ENCODE peak calls at places on chromosomes 11 and 22, in nine cellular contexts. One of them, this sample, is unnamed.

GRCh38 chr11:65553301-65554001 is 4.7 kb downstream of the LTBP3 start:
- DNase-seq in anterior cingulate cortex: no peak
- DNase-seq in NAMALWA: peak
- DNase-seq in left lung: no peak
- DNase-seq in GDM1: no peak
- DNase-seq in hepatic stellate cell: no peak
- DNase-seq in WTC11: peak
- DNase-seq in LoVo: no peak
- DNase-seq in LHCN-M2: no peak
- DNase-seq in this sample: no peak

GRCh38 chr11:66268953-66269906 is 791 bp downstream of the RAB1B start:
- DNase-seq in anterior cingulate cortex: no peak
- DNase-seq in NAMALWA: peak
- DNase-seq in left lung: peak
- DNase-seq in GDM1: peak
- DNase-seq in hepatic stellate cell: peak
- DNase-seq in WTC11: peak
- DNase-seq in LoVo: peak
- DNase-seq in LHCN-M2: peak
- DNase-seq in this sample: no peak

GRCh38 chr11:37786214-37786755 is 1188.2 kb upstream of the RAG2 start:
- DNase-seq in anterior cingulate cortex: no peak
- DNase-seq in NAMALWA: no peak
- DNase-seq in left lung: no peak
- DNase-seq in GDM1: no peak
- DNase-seq in hepatic stellate cell: no peak
- DNase-seq in WTC11: no peak
- DNase-seq in LoVo: no peak
- DNase-seq in LHCN-M2: peak
- DNase-seq in this sample: no peak

GRCh38 chr11:299951-300735 is 817 bp upstream of the IFITM5 start:
- DNase-seq in anterior cingulate cortex: no peak
- DNase-seq in NAMALWA: no peak
- DNase-seq in left lung: no peak
- DNase-seq in GDM1: no peak
- DNase-seq in hepatic stellate cell: peak
- DNase-seq in WTC11: no peak
- DNase-seq in LoVo: no peak
- DNase-seq in LHCN-M2: peak
- DNase-seq in this sample: no peak

GRCh38 chr11:71456831-71457230 is 3.8 kb downstream of the NADSYN1 start:
- DNase-seq in anterior cingulate cortex: no peak
- DNase-seq in NAMALWA: no peak
- DNase-seq in left lung: no peak
- DNase-seq in GDM1: no peak
- DNase-seq in hepatic stellate cell: no peak
- DNase-seq in WTC11: no peak
- DNase-seq in LoVo: no peak
- DNase-seq in LHCN-M2: no peak
- DNase-seq in this sample: no peak

GRCh38 chr11:1200611-1201191 is 22.2 kb upstream of the MUC5B start:
- DNase-seq in anterior cingulate cortex: no peak
- DNase-seq in NAMALWA: no peak
- DNase-seq in left lung: no peak
- DNase-seq in GDM1: no peak
- DNase-seq in hepatic stellate cell: no peak
- DNase-seq in WTC11: peak
- DNase-seq in LoVo: no peak
- DNase-seq in LHCN-M2: no peak
- DNase-seq in this sample: no peak

GRCh38 chr11:9838961-9839360 is 175.1 kb downstream of the SWAP70 start:
- DNase-seq in anterior cingulate cortex: no peak
- DNase-seq in NAMALWA: no peak
- DNase-seq in left lung: no peak
- DNase-seq in GDM1: no peak
- DNase-seq in hepatic stellate cell: no peak
- DNase-seq in WTC11: no peak
- DNase-seq in LoVo: no peak
- DNase-seq in LHCN-M2: peak
- DNase-seq in this sample: no peak

GRCh38 chr11:12119502-12119901 is 9.1 kb downstream of the MICAL2 start:
- DNase-seq in anterior cingulate cortex: no peak
- DNase-seq in NAMALWA: no peak
- DNase-seq in left lung: no peak
- DNase-seq in GDM1: no peak
- DNase-seq in hepatic stellate cell: no peak
- DNase-seq in WTC11: no peak
- DNase-seq in LoVo: peak
- DNase-seq in LHCN-M2: no peak
- DNase-seq in this sample: no peak

GRCh38 chr22:18068381-18068988 is 9.3 kb upstream of the PEX26 start:
- DNase-seq in anterior cingulate cortex: no peak
- DNase-seq in NAMALWA: no peak
- DNase-seq in left lung: no peak
- DNase-seq in GDM1: no peak
- DNase-seq in hepatic stellate cell: peak
- DNase-seq in WTC11: no peak
- DNase-seq in LoVo: no peak
- DNase-seq in LHCN-M2: peak
- DNase-seq in this sample: no peak

GRCh38 chr11:2531277-2531986 is 86.6 kb downstream of the KCNQ1 start:
- DNase-seq in anterior cingulate cortex: peak
- DNase-seq in NAMALWA: peak
- DNase-seq in left lung: peak
- DNase-seq in GDM1: no peak
- DNase-seq in hepatic stellate cell: peak
- DNase-seq in WTC11: peak
- DNase-seq in LoVo: peak
- DNase-seq in LHCN-M2: peak
- DNase-seq in this sample: peak

GRCh38 chr11:115317428-115318185 is 186.6 kb downstream of the CADM1 start:
- DNase-seq in anterior cingulate cortex: no peak
- DNase-seq in NAMALWA: no peak
- DNase-seq in left lung: no peak
- DNase-seq in GDM1: no peak
- DNase-seq in hepatic stellate cell: no peak
- DNase-seq in WTC11: no peak
- DNase-seq in LoVo: no peak
- DNase-seq in LHCN-M2: peak
- DNase-seq in this sample: no peak

GRCh38 chr11:85810521-85810870 is 445 bp downstream of the SYTL2 start:
- DNase-seq in anterior cingulate cortex: no peak
- DNase-seq in NAMALWA: no peak
- DNase-seq in left lung: no peak
- DNase-seq in GDM1: no peak
- DNase-seq in hepatic stellate cell: no peak
- DNase-seq in WTC11: peak
- DNase-seq in LoVo: no peak
- DNase-seq in LHCN-M2: no peak
- DNase-seq in this sample: no peak

GRCh38 chr22:47631571-47632102 is 869.2 kb downstream of the TBC1D22A start:
- DNase-seq in anterior cingulate cortex: no peak
- DNase-seq in NAMALWA: no peak
- DNase-seq in left lung: no peak
- DNase-seq in GDM1: no peak
- DNase-seq in hepatic stellate cell: no peak
- DNase-seq in WTC11: no peak
- DNase-seq in LoVo: peak
- DNase-seq in LHCN-M2: no peak
- DNase-seq in this sample: no peak

GRCh38 chr11:66853242-66854229 is 3.3 kb upstream of the LRFN4 start:
- DNase-seq in anterior cingulate cortex: no peak
- DNase-seq in NAMALWA: no peak
- DNase-seq in left lung: no peak
- DNase-seq in GDM1: no peak
- DNase-seq in hepatic stellate cell: no peak
- DNase-seq in WTC11: no peak
- DNase-seq in LoVo: no peak
- DNase-seq in LHCN-M2: no peak
- DNase-seq in this sample: no peak

GRCh38 chr11:1453611-1454386 is 32.8 kb downstream of the MOB2 start:
- DNase-seq in anterior cingulate cortex: no peak
- DNase-seq in NAMALWA: peak
- DNase-seq in left lung: peak
- DNase-seq in GDM1: no peak
- DNase-seq in hepatic stellate cell: no peak
- DNase-seq in WTC11: peak
- DNase-seq in LoVo: no peak
- DNase-seq in LHCN-M2: no peak
- DNase-seq in this sample: no peak

GRCh38 chr11:102453921-102454320 is 1.4 kb upstream of the TMEM123 start:
- DNase-seq in anterior cingulate cortex: no peak
- DNase-seq in NAMALWA: no peak
- DNase-seq in left lung: no peak
- DNase-seq in GDM1: no peak
- DNase-seq in hepatic stellate cell: no peak
- DNase-seq in WTC11: no peak
- DNase-seq in LoVo: no peak
- DNase-seq in LHCN-M2: no peak
- DNase-seq in this sample: no peak

GRCh38 chr11:37182036-37182435 is 584.0 kb upstream of the RAG2 start:
- DNase-seq in anterior cingulate cortex: no peak
- DNase-seq in NAMALWA: no peak
- DNase-seq in left lung: no peak
- DNase-seq in GDM1: no peak
- DNase-seq in hepatic stellate cell: no peak
- DNase-seq in WTC11: no peak
- DNase-seq in LoVo: no peak
- DNase-seq in LHCN-M2: no peak
- DNase-seq in this sample: no peak

GRCh38 chr11:986270-986951 is 50.1 kb downstream of the MUC6 start:
- DNase-seq in anterior cingulate cortex: no peak
- DNase-seq in NAMALWA: no peak
- DNase-seq in left lung: peak
- DNase-seq in GDM1: no peak
- DNase-seq in hepatic stellate cell: no peak
- DNase-seq in WTC11: no peak
- DNase-seq in LoVo: no peak
- DNase-seq in LHCN-M2: no peak
- DNase-seq in this sample: no peak

GRCh38 chr22:37391702-37392101 is 35.6 kb downstream of the ELFN2 start:
- DNase-seq in anterior cingulate cortex: no peak
- DNase-seq in NAMALWA: no peak
- DNase-seq in left lung: no peak
- DNase-seq in GDM1: no peak
- DNase-seq in hepatic stellate cell: no peak
- DNase-seq in WTC11: no peak
- DNase-seq in LoVo: no peak
- DNase-seq in LHCN-M2: no peak
- DNase-seq in this sample: no peak

GRCh38 chr11:12461516-12461915 is 84.1 kb downstream of the PARVA start:
- DNase-seq in anterior cingulate cortex: no peak
- DNase-seq in NAMALWA: no peak
- DNase-seq in left lung: no peak
- DNase-seq in GDM1: no peak
- DNase-seq in hepatic stellate cell: no peak
- DNase-seq in WTC11: no peak
- DNase-seq in LoVo: no peak
- DNase-seq in LHCN-M2: no peak
- DNase-seq in this sample: no peak

GRCh38 chr11:117096140-117096972 is 1.9 kb downstream of the SIK3 start:
- DNase-seq in anterior cingulate cortex: no peak
- DNase-seq in NAMALWA: peak
- DNase-seq in left lung: no peak
- DNase-seq in GDM1: no peak
- DNase-seq in hepatic stellate cell: no peak
- DNase-seq in WTC11: peak
- DNase-seq in LoVo: no peak
- DNase-seq in LHCN-M2: no peak
- DNase-seq in this sample: no peak

This sample was measured in NT2/D1.